ENCODE peak calls at places on chromosome 15, in four cellular contexts. S is mesendoderm, G is H9, F is H1. Z is an unnamed sample.

GRCh38 chr15:95287774-95288173 is 1042.7 kb upstream of the NR2F2 start:
- DNase-seq in S (peak), F (no peak), G (no peak), Z (peak)

GRCh38 chr15:51094606-51095569 is at the start of gene TNFAIP8L3:
- DNase-seq in S (peak), G (peak), F (no peak), Z (no peak)

GRCh38 chr15:64305261-64305660 is 50.7 kb downstream of the CSNK1G1 start:
- DNase-seq in G (no peak), S (no peak), F (no peak), Z (peak)

GRCh38 chr15:88241461-88241860 is 15.1 kb downstream of the NTRK3 start:
- DNase-seq in G (no peak), F (no peak), S (no peak), Z (no peak)

GRCh38 chr15:76208786-76209424 is 102.4 kb downstream of the ETFA start:
- DNase-seq in F (no peak), S (no peak), G (no peak), Z (peak)

GRCh38 chr15:76310470-76311070 is 699 bp downstream of the ETFA start:
- DNase-seq in F (no peak), G (no peak), S (no peak), Z (no peak)

GRCh38 chr15:40059821-40060220 is 20.8 kb upstream of the SRP14 start:
- DNase-seq in G (no peak), F (no peak), S (no peak), Z (no peak)

GRCh38 chr15:25481208-25481862 is 42.5 kb upstream of the UBE3A start:
- DNase-seq in G (peak), F (peak), S (peak), Z (no peak)

GRCh38 chr15:35833590-35833989 is 287.6 kb upstream of the DPH6 start:
- DNase-seq in S (no peak), G (no peak), F (no peak), Z (no peak)

GRCh38 chr15:59437777-59438574 is at the start of gene FAM81A:
- DNase-seq in G (peak), S (peak), F (no peak), Z (peak)

DNA sequence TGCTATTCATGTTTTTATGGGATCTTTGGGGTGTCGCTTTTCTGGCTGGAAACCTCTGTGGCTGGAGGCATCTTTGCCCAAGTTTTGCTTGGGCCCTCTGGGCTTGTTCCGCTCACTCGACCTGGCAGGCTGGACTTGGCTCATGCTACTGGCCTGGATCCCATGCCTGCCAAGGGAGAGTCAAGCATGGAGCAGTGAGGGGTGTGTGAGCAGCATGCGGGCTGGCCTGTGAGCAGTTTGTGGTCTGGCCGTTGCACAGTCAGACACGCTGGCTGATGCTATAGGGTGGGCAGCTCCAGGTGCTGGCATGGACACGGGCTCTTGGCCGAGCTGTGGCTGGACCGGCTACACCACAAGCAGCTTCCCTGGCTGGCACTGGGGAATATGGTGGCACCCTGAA is 491.1 kb downstream of the AGBL1 start:
- DNase-seq in F (no peak), S (no peak), G (no peak), Z (no peak)
- H4K5ac ChIP-seq in F (no peak), S (no peak), G (no peak), Z (no peak)

GRCh38 chr15:58286541-58286940 is 145.2 kb upstream of the LIPC start:
- DNase-seq in G (no peak), F (no peak), S (no peak), Z (no peak)
- H4K5ac ChIP-seq in G (no peak), F (no peak), S (no peak), Z (no peak)

GRCh38 chr15:100891316-100892012 is 11.8 kb downstream of the ALDH1A3 start:
- DNase-seq in G (no peak), S (peak), F (no peak), Z (no peak)
- H4K5ac ChIP-seq in G (no peak), S (no peak), F (no peak), Z (no peak)

GRCh38 chr15:81002254-81003022 is 1.7 kb downstream of the TLNRD1 start:
- DNase-seq in F (no peak), S (peak), G (peak), Z (no peak)

GRCh38 chr15:81000626-81001179 is at the start of gene TLNRD1:
- DNase-seq in G (peak), F (no peak), S (peak), Z (peak)

GRCh38 chr15:81003023-81003350 is 2.3 kb downstream of the TLNRD1 start:
- DNase-seq in S (no peak), G (no peak), F (no peak), Z (no peak)

GRCh38 chr15:81001180-81002003 is 669 bp downstream of the TLNRD1 start:
- DNase-seq in G (peak), F (no peak), S (peak), Z (peak)

GRCh38 chr15:81002004-81002253 is 1.2 kb downstream of the TLNRD1 start:
- DNase-seq in F (no peak), S (no peak), G (no peak), Z (no peak)
- H4K5ac ChIP-seq in F (no peak), S (no peak), G (no peak), Z (no peak)

DNA sequence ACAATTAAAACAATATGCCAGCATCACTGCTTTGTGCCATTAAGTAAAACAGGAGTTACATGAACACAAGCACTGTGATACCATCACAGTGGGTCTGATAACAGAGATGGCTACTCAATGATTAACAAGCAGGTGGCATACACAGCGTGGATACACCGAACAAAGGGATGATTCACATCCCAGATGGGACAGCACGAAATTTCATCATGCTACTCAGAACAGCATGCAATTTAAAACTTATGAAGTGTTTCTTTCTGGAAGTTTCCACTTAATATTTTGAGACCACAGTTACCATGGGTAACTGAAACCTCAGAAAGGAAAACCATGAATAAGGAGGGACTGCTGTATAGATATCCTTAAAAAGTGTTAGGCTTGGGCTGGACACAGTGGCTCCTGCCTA is 44.5 kb downstream of the SLC24A1 start:
- DNase-seq in S (no peak), F (no peak), G (no peak), Z (peak)
- H4K5ac ChIP-seq in S (no peak), F (no peak), G (no peak), Z (no peak)

DNA sequence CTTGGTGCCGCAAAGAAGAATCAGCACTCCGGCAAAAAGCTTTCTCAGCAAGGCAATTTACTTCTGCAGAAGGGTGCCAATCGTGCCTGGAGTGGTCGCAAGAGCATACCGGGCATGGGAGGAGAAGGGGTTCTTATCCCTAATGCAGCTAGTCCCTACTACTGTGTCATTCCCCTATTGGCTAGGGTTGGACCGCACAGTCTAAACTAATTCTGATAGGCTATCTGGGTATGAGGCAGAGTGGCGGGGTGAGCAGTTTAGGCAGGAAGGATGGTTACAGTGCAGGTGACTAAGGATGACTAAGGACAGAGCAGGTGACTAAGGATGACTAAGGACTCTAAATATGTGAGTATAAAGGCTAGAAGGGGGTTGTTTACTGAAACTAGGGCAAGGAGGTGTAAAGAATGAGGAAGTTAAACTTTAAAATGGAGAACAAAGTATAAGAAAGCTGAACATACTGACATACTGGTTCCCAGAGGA is 52.9 kb downstream of the PGBD4 start:
- DNase-seq in S (peak), F (no peak), G (peak), Z (peak)
- H4K5ac ChIP-seq in S (no peak), F (no peak), G (no peak), Z (no peak)

DNA sequence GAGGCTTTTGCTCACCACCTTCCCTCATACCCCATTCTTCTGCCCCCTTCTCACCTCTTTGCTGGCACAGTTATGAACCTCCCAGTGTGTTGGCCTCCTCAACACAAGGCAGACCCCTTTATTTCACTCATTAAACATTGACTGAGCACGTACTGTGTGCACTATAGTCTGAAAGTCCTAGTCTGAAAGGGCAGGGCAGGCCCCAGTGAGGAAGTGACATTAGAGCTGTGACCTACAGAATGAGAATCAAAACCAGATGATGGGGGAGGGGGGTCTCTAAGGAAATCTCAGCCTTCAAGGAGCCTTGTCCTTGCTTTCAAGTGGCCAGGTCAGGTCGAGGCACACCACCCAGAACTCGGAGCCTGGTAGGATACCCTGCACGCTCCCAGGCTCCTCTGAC is 3.5 kb downstream of the SLC28A1 start:
- DNase-seq in F (no peak), S (no peak), G (no peak), Z (no peak)
- H4K5ac ChIP-seq in F (no peak), S (no peak), G (no peak), Z (no peak)

DNA sequence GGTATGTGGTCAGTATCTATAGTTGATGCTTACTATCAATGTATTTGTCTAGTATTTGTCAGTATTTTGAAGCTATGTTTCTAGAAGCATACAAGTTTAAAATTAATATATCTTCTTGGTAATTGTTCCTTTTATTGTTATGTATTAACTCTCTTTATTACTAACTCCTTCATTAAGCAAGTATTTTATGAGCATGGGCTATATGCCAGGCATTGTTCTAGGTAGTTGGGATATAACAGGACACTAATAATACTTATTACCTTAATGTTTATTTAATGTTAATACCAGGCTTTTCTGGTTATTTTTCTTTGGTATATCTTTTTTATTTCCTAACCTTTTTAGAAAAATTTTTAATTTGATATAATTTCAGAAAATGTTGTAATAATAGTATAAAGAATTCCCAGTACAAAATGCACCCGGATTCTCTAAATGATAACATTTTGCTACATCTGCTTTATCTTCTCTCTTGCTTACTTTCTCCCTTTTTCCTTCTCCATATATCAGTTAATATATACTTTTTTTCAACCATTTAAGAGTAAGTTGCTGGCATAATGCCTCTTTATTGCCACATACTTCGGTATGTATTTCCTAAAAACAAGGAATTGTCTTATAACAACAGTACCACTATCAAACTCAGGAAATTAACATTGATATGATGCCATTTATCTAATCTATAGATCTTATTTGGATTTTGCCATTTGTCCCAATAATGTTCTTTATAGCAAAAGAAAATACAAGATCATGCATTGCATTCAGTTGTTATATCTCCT is 30.9 kb downstream of the LRRC49 start:
- DNase-seq in S (no peak), F (no peak), G (no peak), Z (peak)
- H4K5ac ChIP-seq in S (no peak), F (no peak), G (no peak), Z (no peak)

Z was measured in IMR-90.